ENCODE peak calls at places on chromosomes 3 and 15, in eight cellular contexts. One of them, this sample, is unnamed.

GRCh38 chr15:36483409-36483808 is 96.0 kb upstream of the CDIN1 start:
- DNase-seq in hepatocyte: no peak
- DNase-seq in PC-9: no peak
- DNase-seq in GM23248: no peak
- DNase-seq in mammary epithelial cell: no peak
- DNase-seq in neural progenitor cell: no peak
- DNase-seq in HCT116: no peak
- DNase-seq in fibroblast of lung: no peak
- DNase-seq in this sample: no peak

GRCh38 chr3:182729903-182730674 is 63.2 kb upstream of the ATP11B start:
- DNase-seq in hepatocyte: no peak
- DNase-seq in PC-9: no peak
- DNase-seq in GM23248: no peak
- DNase-seq in mammary epithelial cell: no peak
- DNase-seq in neural progenitor cell: no peak
- DNase-seq in HCT116: no peak
- DNase-seq in fibroblast of lung: no peak
- DNase-seq in this sample: no peak

GRCh38 chr3:150748648-150749047 is 14.3 kb downstream of the SIAH2 start:
- DNase-seq in hepatocyte: no peak
- DNase-seq in PC-9: no peak
- DNase-seq in GM23248: peak; percentile 53
- DNase-seq in mammary epithelial cell: no peak
- DNase-seq in neural progenitor cell: no peak
- DNase-seq in HCT116: no peak
- DNase-seq in fibroblast of lung: no peak
- DNase-seq in this sample: no peak

GRCh38 chr3:141231101-141231922 is at the start of gene PXYLP1:
- DNase-seq in hepatocyte: peak; percentile 96
- DNase-seq in PC-9: peak; percentile 71
- DNase-seq in GM23248: peak; percentile 97
- DNase-seq in mammary epithelial cell: peak; percentile 78
- DNase-seq in neural progenitor cell: peak; percentile 95
- DNase-seq in HCT116: peak; percentile 36
- DNase-seq in fibroblast of lung: peak; percentile 89
- DNase-seq in this sample: peak; percentile 89

GRCh38 chr15:99956820-99957641 is 223.8 kb upstream of the LYSMD4 start:
- DNase-seq in hepatocyte: no peak
- DNase-seq in PC-9: no peak
- DNase-seq in GM23248: no peak
- DNase-seq in mammary epithelial cell: no peak
- DNase-seq in neural progenitor cell: no peak
- DNase-seq in HCT116: no peak
- DNase-seq in fibroblast of lung: no peak
- DNase-seq in this sample: no peak

GRCh38 chr3:57820479-57820878 is 64.4 kb downstream of the SLMAP start:
- DNase-seq in hepatocyte: peak; percentile 8
- DNase-seq in PC-9: no peak
- DNase-seq in GM23248: no peak
- DNase-seq in mammary epithelial cell: no peak
- DNase-seq in neural progenitor cell: no peak
- DNase-seq in HCT116: no peak
- DNase-seq in fibroblast of lung: no peak
- DNase-seq in this sample: no peak

GRCh38 chr15:66842710-66843441 is 140.8 kb downstream of the SMAD6 start:
- DNase-seq in hepatocyte: peak; percentile 89
- DNase-seq in PC-9: no peak
- DNase-seq in GM23248: peak; percentile 91
- DNase-seq in mammary epithelial cell: no peak
- DNase-seq in neural progenitor cell: peak; percentile 50
- DNase-seq in HCT116: no peak
- DNase-seq in fibroblast of lung: peak; percentile 87
- DNase-seq in this sample: peak; percentile 49

GRCh38 chr3:159775372-159775961 is 213.2 kb upstream of the IL12A start:
- DNase-seq in hepatocyte: no peak
- DNase-seq in PC-9: peak; percentile 61
- DNase-seq in GM23248: peak; percentile 74
- DNase-seq in mammary epithelial cell: peak; percentile 49
- DNase-seq in neural progenitor cell: peak; percentile 77
- DNase-seq in HCT116: no peak
- DNase-seq in fibroblast of lung: peak; percentile 89
- DNase-seq in this sample: peak; percentile 77

GRCh38 chr3:23702198-23702597 is 103.6 kb upstream of the UBE2E1 start:
- DNase-seq in hepatocyte: peak; percentile 19
- DNase-seq in PC-9: peak; percentile 37
- DNase-seq in GM23248: no peak
- DNase-seq in mammary epithelial cell: no peak
- DNase-seq in neural progenitor cell: no peak
- DNase-seq in HCT116: no peak
- DNase-seq in fibroblast of lung: no peak
- DNase-seq in this sample: no peak

GRCh38 chr3:72161870-72162617 is 377.1 kb upstream of the PROK2 start:
- DNase-seq in hepatocyte: peak; percentile 61
- DNase-seq in PC-9: no peak
- DNase-seq in GM23248: peak; percentile 58
- DNase-seq in mammary epithelial cell: peak; percentile 48
- DNase-seq in neural progenitor cell: no peak
- DNase-seq in HCT116: no peak
- DNase-seq in fibroblast of lung: peak; percentile 38
- DNase-seq in this sample: no peak

GRCh38 chr3:126544596-126545281 is 14.0 kb downstream of the C3orf22 start:
- DNase-seq in hepatocyte: no peak
- DNase-seq in PC-9: no peak
- DNase-seq in GM23248: no peak
- DNase-seq in mammary epithelial cell: no peak
- DNase-seq in neural progenitor cell: no peak
- DNase-seq in HCT116: no peak
- DNase-seq in fibroblast of lung: no peak
- DNase-seq in this sample: no peak

GRCh38 chr15:34109775-34110663 is 8.1 kb downstream of the PGBD4 start:
- DNase-seq in hepatocyte: peak; percentile 38
- DNase-seq in PC-9: no peak
- DNase-seq in GM23248: peak; percentile 67
- DNase-seq in mammary epithelial cell: peak; percentile 21
- DNase-seq in neural progenitor cell: peak; percentile 32
- DNase-seq in HCT116: peak; percentile 29
- DNase-seq in fibroblast of lung: peak; percentile 67
- DNase-seq in this sample: peak; percentile 58

GRCh38 chr15:55588070-55588817 is at the start of gene PYGO1:
- DNase-seq in hepatocyte: peak; percentile 80
- DNase-seq in PC-9: peak; percentile 57
- DNase-seq in GM23248: peak; percentile 80
- DNase-seq in mammary epithelial cell: peak; percentile 34
- DNase-seq in neural progenitor cell: peak; percentile 90
- DNase-seq in HCT116: no peak
- DNase-seq in fibroblast of lung: peak; percentile 68
- DNase-seq in this sample: peak; percentile 70

GRCh38 chr3:71101581-71101980 is 481.9 kb downstream of the FOXP1 start:
- DNase-seq in hepatocyte: no peak
- DNase-seq in PC-9: no peak
- DNase-seq in GM23248: peak; percentile 83
- DNase-seq in mammary epithelial cell: no peak
- DNase-seq in neural progenitor cell: no peak
- DNase-seq in HCT116: no peak
- DNase-seq in fibroblast of lung: peak; percentile 63
- DNase-seq in this sample: no peak

GRCh38 chr15:28990390-28990789 is 104.6 kb downstream of the APBA2 start:
- DNase-seq in hepatocyte: no peak
- DNase-seq in PC-9: no peak
- DNase-seq in GM23248: no peak
- DNase-seq in mammary epithelial cell: no peak
- DNase-seq in neural progenitor cell: no peak
- DNase-seq in HCT116: no peak
- DNase-seq in fibroblast of lung: no peak
- DNase-seq in this sample: no peak

GRCh38 chr3:124492824-124493223 is 237.4 kb upstream of the UMPS start:
- DNase-seq in hepatocyte: peak; percentile 76
- DNase-seq in PC-9: peak; percentile 51
- DNase-seq in GM23248: peak; percentile 56
- DNase-seq in mammary epithelial cell: peak; percentile 68
- DNase-seq in neural progenitor cell: no peak
- DNase-seq in HCT116: peak; percentile 54
- DNase-seq in fibroblast of lung: peak; percentile 14
- DNase-seq in this sample: peak; percentile 48

GRCh38 chr15:73697033-73697467 is 12.9 kb downstream of the CD276 start:
- DNase-seq in hepatocyte: peak; percentile 87
- DNase-seq in PC-9: no peak
- DNase-seq in GM23248: peak; percentile 93
- DNase-seq in mammary epithelial cell: peak; percentile 94
- DNase-seq in neural progenitor cell: peak; percentile 38
- DNase-seq in HCT116: no peak
- DNase-seq in fibroblast of lung: peak; percentile 95
- DNase-seq in this sample: peak; percentile 98

DNA sequence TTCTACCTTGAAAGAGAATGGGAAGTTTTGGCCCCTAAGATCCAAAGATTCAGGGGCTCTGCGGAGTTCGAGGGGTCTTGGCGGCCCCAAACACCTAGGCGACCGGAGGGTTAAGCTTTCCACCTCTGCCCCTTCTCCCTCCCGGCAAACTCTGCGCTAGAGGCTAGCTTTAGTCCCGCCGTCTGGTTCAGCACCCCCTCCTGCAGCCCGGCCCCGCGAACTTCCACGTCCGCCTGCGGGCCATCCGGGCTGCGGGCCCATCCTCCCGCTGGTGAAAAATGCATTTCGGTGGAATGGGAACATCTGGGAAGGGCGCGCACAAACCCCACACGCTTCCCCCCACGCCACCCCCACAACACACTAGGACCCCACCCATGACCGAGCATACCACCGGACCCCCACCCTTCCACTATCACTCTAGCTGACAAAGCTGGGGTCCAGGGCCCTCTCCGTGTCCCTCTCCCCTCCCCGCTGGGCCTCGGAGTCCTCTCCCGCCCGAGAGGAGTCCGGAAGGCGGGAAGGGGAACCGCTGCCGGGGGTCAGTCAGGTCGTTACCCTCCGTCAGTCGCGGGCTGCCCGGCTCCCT is 1.0 kb downstream of the SHOX2 start:
- DNase-seq in hepatocyte: peak; percentile 20
- DNase-seq in PC-9: no peak
- DNase-seq in GM23248: peak; percentile 88
- DNase-seq in mammary epithelial cell: peak; percentile 13
- DNase-seq in neural progenitor cell: peak; percentile 61
- DNase-seq in HCT116: no peak
- DNase-seq in fibroblast of lung: no peak
- DNase-seq in this sample: no peak
- TF ChIP-seq EZH2 in hepatocyte: no peak
- TF ChIP-seq EZH2 in PC-9: no peak
- TF ChIP-seq EZH2 in GM23248: no peak
- TF ChIP-seq EZH2 in mammary epithelial cell: no peak
- TF ChIP-seq EZH2 in neural progenitor cell: no peak
- TF ChIP-seq EZH2 in HCT116: no peak
- TF ChIP-seq EZH2 in fibroblast of lung: no peak
- TF ChIP-seq EZH2 in this sample: no peak

GRCh38 chr15:84634228-84634837 is 19.8 kb downstream of the WDR73 start:
- DNase-seq in hepatocyte: no peak
- DNase-seq in PC-9: no peak
- DNase-seq in GM23248: no peak
- DNase-seq in mammary epithelial cell: no peak
- DNase-seq in neural progenitor cell: no peak
- DNase-seq in HCT116: no peak
- DNase-seq in fibroblast of lung: no peak
- DNase-seq in this sample: no peak

GRCh38 chr15:84629033-84629432 is 25.1 kb downstream of the WDR73 start:
- DNase-seq in hepatocyte: no peak
- DNase-seq in PC-9: no peak
- DNase-seq in GM23248: no peak
- DNase-seq in mammary epithelial cell: no peak
- DNase-seq in neural progenitor cell: no peak
- DNase-seq in HCT116: no peak
- DNase-seq in fibroblast of lung: no peak
- DNase-seq in this sample: no peak

GRCh38 chr15:84633311-84634227 is 20.5 kb downstream of the WDR73 start:
- DNase-seq in hepatocyte: peak; percentile 81
- DNase-seq in PC-9: peak; percentile 46
- DNase-seq in GM23248: peak; percentile 86
- DNase-seq in mammary epithelial cell: peak; percentile 79
- DNase-seq in neural progenitor cell: peak; percentile 79
- DNase-seq in HCT116: no peak
- DNase-seq in fibroblast of lung: peak; percentile 68
- DNase-seq in this sample: peak; percentile 68

DNA sequence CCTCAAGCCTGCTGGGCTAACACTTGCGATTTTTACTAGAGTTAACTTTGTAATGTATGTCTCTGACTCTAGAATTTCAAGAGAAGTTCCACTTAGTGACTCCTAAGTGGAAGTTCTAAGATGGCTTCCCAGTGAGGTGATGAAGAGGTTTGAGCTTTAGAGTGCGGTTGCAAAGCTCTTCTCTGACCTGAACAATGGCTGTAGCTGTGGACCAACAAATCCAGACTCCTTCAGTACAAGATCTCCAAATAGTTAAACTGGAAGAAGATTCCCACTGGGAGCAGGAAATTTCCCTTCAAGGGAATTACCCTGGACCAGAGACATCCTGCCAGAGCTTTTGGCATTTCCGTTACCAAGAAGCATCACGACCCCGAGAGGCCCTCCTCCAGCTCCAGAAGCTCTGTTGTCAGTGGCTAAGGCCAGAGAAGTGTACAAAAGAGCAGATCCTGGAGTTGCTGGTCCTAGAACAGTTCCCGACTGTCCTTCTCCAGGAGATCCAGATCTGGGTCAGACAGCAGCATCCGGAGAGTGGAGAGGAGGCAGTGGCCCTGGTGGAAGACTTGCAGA is 22.3 kb downstream of the WDR73 start:
- DNase-seq in hepatocyte: no peak
- DNase-seq in PC-9: no peak
- DNase-seq in GM23248: peak; percentile 51
- DNase-seq in mammary epithelial cell: no peak
- DNase-seq in neural progenitor cell: no peak
- DNase-seq in HCT116: no peak
- DNase-seq in fibroblast of lung: no peak
- DNase-seq in this sample: no peak
- H3K27ac ChIP-seq in hepatocyte: peak overlapping the region; percentile 86
- H3K27ac ChIP-seq in PC-9: peak overlapping the region; percentile 9
- H3K27ac ChIP-seq in GM23248: peak overlapping the region; percentile 64
- H3K27ac ChIP-seq in mammary epithelial cell: peak overlapping the region; percentile 24
- H3K27ac ChIP-seq in neural progenitor cell: no peak overlapping the region
- H3K27ac ChIP-seq in HCT116: peak overlapping the region; percentile 67
- H3K27ac ChIP-seq in fibroblast of lung: peak overlapping the region; percentile 77
- H3K27ac ChIP-seq in this sample: peak overlapping the region; percentile 26

DNA sequence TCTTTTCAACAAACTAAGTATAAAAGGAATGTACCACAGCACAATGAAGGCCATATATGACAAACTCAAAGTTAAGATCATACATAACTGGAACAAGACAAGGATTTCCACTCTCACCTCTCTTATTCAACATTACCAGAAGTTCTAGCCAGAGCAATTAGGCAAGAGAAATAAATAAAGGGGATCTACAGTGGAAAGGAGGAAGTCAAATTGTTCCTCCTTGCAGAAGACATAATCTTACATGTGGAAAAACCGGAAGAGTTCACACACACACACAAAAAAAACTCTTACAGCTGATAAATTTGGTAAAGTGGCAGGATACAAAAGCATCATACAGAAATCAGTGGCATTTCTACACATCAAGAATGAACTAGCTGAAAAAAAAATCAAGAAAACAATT is 277.9 kb downstream of the MCTP2 start:
- DNase-seq in hepatocyte: no peak
- DNase-seq in PC-9: no peak
- DNase-seq in GM23248: no peak
- DNase-seq in mammary epithelial cell: no peak
- DNase-seq in neural progenitor cell: no peak
- DNase-seq in HCT116: no peak
- DNase-seq in fibroblast of lung: no peak
- DNase-seq in this sample: no peak
- H3K9me3 ChIP-seq in hepatocyte: no peaks in the 10 kb centered on the region
- H3K9me3 ChIP-seq in PC-9: no peaks in the 10 kb centered on the region
- H3K9me3 ChIP-seq in GM23248: no peaks in the 10 kb centered on the region
- H3K9me3 ChIP-seq in mammary epithelial cell: no peaks in the 10 kb centered on the region
- H3K9me3 ChIP-seq in neural progenitor cell: no peaks in the 10 kb centered on the region
- H3K9me3 ChIP-seq in HCT116: no peaks in the 10 kb centered on the region
- H3K9me3 ChIP-seq in fibroblast of lung: no peaks in the 10 kb centered on the region
- H3K9me3 ChIP-seq in this sample: no peaks in the 10 kb centered on the region

GRCh38 chr15:77070500-77071337 is at the start of gene TSPAN3:
- DNase-seq in hepatocyte: peak; percentile 97
- DNase-seq in PC-9: peak; percentile 69
- DNase-seq in GM23248: peak; percentile 97
- DNase-seq in mammary epithelial cell: peak; percentile 82
- DNase-seq in neural progenitor cell: peak; percentile 98
- DNase-seq in HCT116: peak; percentile 75
- DNase-seq in fibroblast of lung: peak; percentile 91
- DNase-seq in this sample: peak; percentile 97
- TF ChIP-seq EZH2 in hepatocyte: no peak
- TF ChIP-seq EZH2 in PC-9: no peak
- TF ChIP-seq EZH2 in GM23248: no peak
- TF ChIP-seq EZH2 in mammary epithelial cell: no peak
- TF ChIP-seq EZH2 in neural progenitor cell: no peak
- TF ChIP-seq EZH2 in HCT116: no peak
- TF ChIP-seq EZH2 in fibroblast of lung: no peak
- TF ChIP-seq EZH2 in this sample: no peak